ENCODE peak calls at places on chromosomes 4 and X, in seven cellular contexts. One of them, this sample, is unnamed. For H3K4me1, the result is how much of the 10 kb centered on the place peaks cover.

GRCh38 chrX:154775611-154776349 is 13.1 kb downstream of the DKC1 start:
- DNase-seq in psoas muscle: no peak
- DNase-seq in neuronal stem cell: no peak
- DNase-seq in cardiac muscle cell: peak
- DNase-seq in Caco-2: no peak
- DNase-seq in MM.1S: peak
- DNase-seq in endodermal cell: no peak
- DNase-seq in this sample: no peak

GRCh38 chrX:140040397-140040796 is 75.1 kb upstream of the CXorf66 start:
- DNase-seq in psoas muscle: no peak
- DNase-seq in neuronal stem cell: no peak
- DNase-seq in cardiac muscle cell: no peak
- DNase-seq in Caco-2: no peak
- DNase-seq in MM.1S: no peak
- DNase-seq in endodermal cell: no peak
- DNase-seq in this sample: no peak

GRCh38 chr4:26985836-26986235 is 125.2 kb downstream of the STIM2 start:
- DNase-seq in psoas muscle: no peak
- DNase-seq in neuronal stem cell: no peak
- DNase-seq in cardiac muscle cell: no peak
- DNase-seq in Caco-2: no peak
- DNase-seq in MM.1S: no peak
- DNase-seq in endodermal cell: no peak
- DNase-seq in this sample: peak

GRCh38 chr4:183185018-183185417 is 86.0 kb downstream of the WWC2 start:
- DNase-seq in psoas muscle: no peak
- DNase-seq in neuronal stem cell: no peak
- DNase-seq in cardiac muscle cell: no peak
- DNase-seq in Caco-2: no peak
- DNase-seq in MM.1S: no peak
- DNase-seq in endodermal cell: no peak
- DNase-seq in this sample: no peak

GRCh38 chrX:31397119-31397518 is 325.3 kb upstream of the FTHL17 start:
- DNase-seq in psoas muscle: no peak
- DNase-seq in neuronal stem cell: no peak
- DNase-seq in cardiac muscle cell: no peak
- DNase-seq in Caco-2: no peak
- DNase-seq in MM.1S: no peak
- DNase-seq in endodermal cell: no peak
- DNase-seq in this sample: no peak

GRCh38 chrX:107823456-107823855 is 2.2 kb upstream of the MID2 start:
- DNase-seq in psoas muscle: no peak
- DNase-seq in neuronal stem cell: no peak
- DNase-seq in cardiac muscle cell: no peak
- DNase-seq in Caco-2: no peak
- DNase-seq in MM.1S: no peak
- DNase-seq in endodermal cell: no peak
- DNase-seq in this sample: no peak

GRCh38 chr4:94813221-94813620 is 55.5 kb downstream of the BMPR1B start:
- DNase-seq in psoas muscle: no peak
- DNase-seq in neuronal stem cell: no peak
- DNase-seq in cardiac muscle cell: no peak
- DNase-seq in Caco-2: no peak
- DNase-seq in MM.1S: no peak
- DNase-seq in endodermal cell: peak
- DNase-seq in this sample: no peak

GRCh38 chr4:15938182-15938581 is 358 bp downstream of the FGFBP1 start:
- DNase-seq in psoas muscle: no peak
- DNase-seq in neuronal stem cell: no peak
- DNase-seq in cardiac muscle cell: no peak
- DNase-seq in Caco-2: peak
- DNase-seq in MM.1S: no peak
- DNase-seq in endodermal cell: peak
- DNase-seq in this sample: no peak

GRCh38 chr4:159227984-159228383 is 125.1 kb downstream of the RAPGEF2 start:
- DNase-seq in psoas muscle: peak
- DNase-seq in neuronal stem cell: peak
- DNase-seq in cardiac muscle cell: peak
- DNase-seq in Caco-2: peak
- DNase-seq in MM.1S: no peak
- DNase-seq in endodermal cell: peak
- DNase-seq in this sample: no peak

GRCh38 chr4:153027879-153028278 is 91.8 kb downstream of the FHDC1 start:
- DNase-seq in psoas muscle: no peak
- DNase-seq in neuronal stem cell: no peak
- DNase-seq in cardiac muscle cell: no peak
- DNase-seq in Caco-2: no peak
- DNase-seq in MM.1S: no peak
- DNase-seq in endodermal cell: no peak
- DNase-seq in this sample: no peak

GRCh38 chrX:48508400-48509244 is at the start of gene PORCN:
- DNase-seq in psoas muscle: peak
- DNase-seq in neuronal stem cell: peak
- DNase-seq in cardiac muscle cell: peak
- DNase-seq in Caco-2: peak
- DNase-seq in MM.1S: peak
- DNase-seq in endodermal cell: peak
- DNase-seq in this sample: peak

GRCh38 chr4:47913328-47913727 is 1.1 kb downstream of the NFXL1 start:
- DNase-seq in psoas muscle: no peak
- DNase-seq in neuronal stem cell: no peak
- DNase-seq in cardiac muscle cell: no peak
- DNase-seq in Caco-2: peak
- DNase-seq in MM.1S: no peak
- DNase-seq in endodermal cell: no peak
- DNase-seq in this sample: peak

GRCh38 chr4:183635737-183636136 is 23.2 kb downstream of the RWDD4 start:
- DNase-seq in psoas muscle: no peak
- DNase-seq in neuronal stem cell: no peak
- DNase-seq in cardiac muscle cell: no peak
- DNase-seq in Caco-2: no peak
- DNase-seq in MM.1S: no peak
- DNase-seq in endodermal cell: no peak
- DNase-seq in this sample: no peak

GRCh38 chrX:125532411-125533089 is 212.9 kb downstream of the TEX13C start:
- DNase-seq in psoas muscle: no peak
- DNase-seq in neuronal stem cell: no peak
- DNase-seq in cardiac muscle cell: no peak
- DNase-seq in Caco-2: no peak
- DNase-seq in MM.1S: no peak
- DNase-seq in endodermal cell: no peak
- DNase-seq in this sample: no peak

GRCh38 chr4:55068522-55068921 is 56.9 kb downstream of the KDR start:
- DNase-seq in psoas muscle: no peak
- DNase-seq in neuronal stem cell: no peak
- DNase-seq in cardiac muscle cell: no peak
- DNase-seq in Caco-2: no peak
- DNase-seq in MM.1S: no peak
- DNase-seq in endodermal cell: no peak
- DNase-seq in this sample: no peak

GRCh38 chr4:89308161-89308500 is 531 bp upstream of the GPRIN3 start:
- DNase-seq in psoas muscle: no peak
- DNase-seq in neuronal stem cell: no peak
- DNase-seq in cardiac muscle cell: no peak
- DNase-seq in Caco-2: no peak
- DNase-seq in MM.1S: peak
- DNase-seq in endodermal cell: no peak
- DNase-seq in this sample: no peak

GRCh38 chr4:98345838-98346237 is 84.7 kb downstream of the RAP1GDS1 start:
- DNase-seq in psoas muscle: no peak
- DNase-seq in neuronal stem cell: no peak
- DNase-seq in cardiac muscle cell: peak
- DNase-seq in Caco-2: no peak
- DNase-seq in MM.1S: no peak
- DNase-seq in endodermal cell: no peak
- DNase-seq in this sample: no peak

GRCh38 chr4:100635899-100636298 is 118.1 kb upstream of the EMCN start:
- DNase-seq in psoas muscle: no peak
- DNase-seq in neuronal stem cell: no peak
- DNase-seq in cardiac muscle cell: no peak
- DNase-seq in Caco-2: no peak
- DNase-seq in MM.1S: no peak
- DNase-seq in endodermal cell: no peak
- DNase-seq in this sample: no peak

GRCh38 chrX:118261136-118261535 is 84.8 kb upstream of the WDR44 start:
- DNase-seq in psoas muscle: no peak
- DNase-seq in neuronal stem cell: no peak
- DNase-seq in cardiac muscle cell: no peak
- DNase-seq in Caco-2: no peak
- DNase-seq in MM.1S: no peak
- DNase-seq in endodermal cell: no peak
- DNase-seq in this sample: no peak

GRCh38 chr4:110610940-110611785 is 11.7 kb downstream of the PITX2 start:
- DNase-seq in psoas muscle: no peak
- DNase-seq in neuronal stem cell: peak
- DNase-seq in cardiac muscle cell: no peak
- DNase-seq in Caco-2: peak
- DNase-seq in MM.1S: no peak
- DNase-seq in endodermal cell: peak
- DNase-seq in this sample: no peak

GRCh38 chrX:136200466-136200865 is 50.7 kb downstream of the MAP7D3 start:
- DNase-seq in psoas muscle: no peak
- DNase-seq in neuronal stem cell: no peak
- DNase-seq in cardiac muscle cell: no peak
- DNase-seq in Caco-2: peak
- DNase-seq in MM.1S: peak
- DNase-seq in endodermal cell: no peak
- DNase-seq in this sample: peak

GRCh38 chr4:74189331-74190043 is 31.6 kb downstream of the MTHFD2L start:
- DNase-seq in psoas muscle: no peak
- DNase-seq in neuronal stem cell: peak
- DNase-seq in cardiac muscle cell: peak
- DNase-seq in Caco-2: peak
- DNase-seq in MM.1S: peak
- DNase-seq in endodermal cell: no peak
- DNase-seq in this sample: peak

GRCh38 chr4:81003549-81004240 is 26.8 kb upstream of the BMP3 start:
- DNase-seq in psoas muscle: no peak
- DNase-seq in neuronal stem cell: no peak
- DNase-seq in cardiac muscle cell: no peak
- DNase-seq in Caco-2: no peak
- DNase-seq in MM.1S: no peak
- DNase-seq in endodermal cell: no peak
- DNase-seq in this sample: no peak

GRCh38 chrX:65581661-65582339 is 47.2 kb upstream of the LAS1L start:
- DNase-seq in psoas muscle: peak
- DNase-seq in neuronal stem cell: peak
- DNase-seq in cardiac muscle cell: peak
- DNase-seq in Caco-2: peak
- DNase-seq in MM.1S: peak
- DNase-seq in endodermal cell: peak
- DNase-seq in this sample: peak
- H3K4me3 ChIP-seq in psoas muscle: no peak
- H3K4me3 ChIP-seq in neuronal stem cell: no peak
- H3K4me3 ChIP-seq in cardiac muscle cell: no peak
- H3K4me3 ChIP-seq in Caco-2: no peak
- H3K4me3 ChIP-seq in MM.1S: no peak
- H3K4me3 ChIP-seq in endodermal cell: no peak
- H3K4me3 ChIP-seq in this sample: no peak

DNA sequence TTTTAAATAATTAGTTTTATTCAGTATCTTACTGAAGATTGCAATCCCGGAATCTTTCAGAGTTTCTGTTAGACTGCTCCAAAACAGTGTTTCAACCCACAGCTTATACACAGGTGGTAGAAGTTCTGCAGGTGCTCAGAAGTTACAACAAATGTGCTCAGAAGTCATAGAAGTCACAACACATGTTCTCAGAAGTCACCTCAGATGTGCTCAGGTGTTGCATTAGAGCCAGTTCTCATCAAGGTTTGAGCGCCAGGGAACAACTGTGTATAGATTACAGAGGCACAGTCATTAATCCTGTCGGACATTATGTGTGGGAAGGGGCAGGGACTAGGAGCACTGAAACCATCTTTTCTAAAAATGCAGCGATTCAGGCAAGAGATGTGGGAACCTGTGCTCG is 124.5 kb downstream of the ARSF start:
- DNase-seq in psoas muscle: no peak
- DNase-seq in neuronal stem cell: no peak
- DNase-seq in cardiac muscle cell: no peak
- DNase-seq in Caco-2: no peak
- DNase-seq in MM.1S: no peak
- DNase-seq in endodermal cell: no peak
- DNase-seq in this sample: no peak
- H3K4me1 ChIP-seq in psoas muscle: under half
- H3K4me1 ChIP-seq in neuronal stem cell: under half
- H3K4me1 ChIP-seq in cardiac muscle cell: under half
- H3K4me1 ChIP-seq in Caco-2: under half
- H3K4me1 ChIP-seq in MM.1S: under half
- H3K4me1 ChIP-seq in endodermal cell: under half
- H3K4me1 ChIP-seq in this sample: under half

GRCh38 chr4:25662306-25662705 is 6.7 kb downstream of the SLC34A2 start:
- DNase-seq in psoas muscle: no peak
- DNase-seq in neuronal stem cell: no peak
- DNase-seq in cardiac muscle cell: no peak
- DNase-seq in Caco-2: no peak
- DNase-seq in MM.1S: no peak
- DNase-seq in endodermal cell: no peak
- DNase-seq in this sample: no peak

GRCh38 chr4:25656031-25656430 is 380 bp downstream of the SLC34A2 start:
- DNase-seq in psoas muscle: no peak
- DNase-seq in neuronal stem cell: no peak
- DNase-seq in cardiac muscle cell: no peak
- DNase-seq in Caco-2: no peak
- DNase-seq in MM.1S: no peak
- DNase-seq in endodermal cell: no peak
- DNase-seq in this sample: no peak

GRCh38 chr4:25658777-25659176 is 3.1 kb downstream of the SLC34A2 start:
- DNase-seq in psoas muscle: no peak
- DNase-seq in neuronal stem cell: no peak
- DNase-seq in cardiac muscle cell: no peak
- DNase-seq in Caco-2: no peak
- DNase-seq in MM.1S: no peak
- DNase-seq in endodermal cell: no peak
- DNase-seq in this sample: no peak

GRCh38 chr4:25654971-25655963 is at the start of gene SLC34A2:
- DNase-seq in psoas muscle: no peak
- DNase-seq in neuronal stem cell: peak
- DNase-seq in cardiac muscle cell: peak
- DNase-seq in Caco-2: peak
- DNase-seq in MM.1S: no peak
- DNase-seq in endodermal cell: peak
- DNase-seq in this sample: no peak

DNA sequence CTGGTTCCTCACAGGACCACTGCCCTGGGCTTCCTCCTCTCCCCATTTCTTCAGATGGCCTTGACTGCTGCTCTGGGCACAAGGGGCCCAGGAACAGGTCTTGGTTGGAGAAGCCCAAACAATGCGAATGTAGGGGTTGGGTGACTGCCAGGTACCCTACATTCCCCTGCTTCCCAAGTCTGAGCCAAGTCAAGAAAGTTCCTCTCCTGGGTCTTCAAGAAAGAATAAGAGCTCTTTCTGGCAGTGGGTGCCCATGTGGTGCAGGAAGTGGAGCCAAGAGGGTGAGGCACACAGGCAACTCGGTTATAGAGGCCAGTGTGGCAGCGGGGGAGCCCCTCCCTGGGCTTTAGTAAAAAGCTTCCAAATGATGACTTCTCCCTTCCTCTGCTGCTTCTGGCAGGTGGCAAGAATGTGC is 2.7 kb downstream of the SLC34A2 start:
- DNase-seq in psoas muscle: no peak
- DNase-seq in neuronal stem cell: no peak
- DNase-seq in cardiac muscle cell: no peak
- DNase-seq in Caco-2: no peak
- DNase-seq in MM.1S: no peak
- DNase-seq in endodermal cell: no peak
- DNase-seq in this sample: no peak
- H3K4me3 ChIP-seq in psoas muscle: no peak
- H3K4me3 ChIP-seq in neuronal stem cell: no peak
- H3K4me3 ChIP-seq in cardiac muscle cell: no peak
- H3K4me3 ChIP-seq in Caco-2: no peak
- H3K4me3 ChIP-seq in MM.1S: no peak
- H3K4me3 ChIP-seq in endodermal cell: no peak
- H3K4me3 ChIP-seq in this sample: no peak

GRCh38 chr4:142414336-142414945 is 431.7 kb downstream of the INPP4B start:
- DNase-seq in psoas muscle: no peak
- DNase-seq in neuronal stem cell: no peak
- DNase-seq in cardiac muscle cell: no peak
- DNase-seq in Caco-2: no peak
- DNase-seq in MM.1S: no peak
- DNase-seq in endodermal cell: no peak
- DNase-seq in this sample: no peak
- H3K4me1 ChIP-seq in psoas muscle: under half
- H3K4me1 ChIP-seq in neuronal stem cell: under half
- H3K4me1 ChIP-seq in cardiac muscle cell: under half
- H3K4me1 ChIP-seq in Caco-2: under half
- H3K4me1 ChIP-seq in MM.1S: under half
- H3K4me1 ChIP-seq in endodermal cell: under half
- H3K4me1 ChIP-seq in this sample: under half

This sample was measured in Karpas-422.